ENCODE peak calls at places on chromosomes 1 and 21, in four cellular contexts. One of them, this sample, is unnamed.

GRCh38 chr1:111723091-111723806 is 15.9 kb downstream of the INKA2 start:
- DNase-seq in GM12878: no peak
- DNase-seq in HepG2: no peak
- DNase-seq in K562: no peak
- DNase-seq in this sample: no peak

GRCh38 chr1:230228234-230228897 is 161.3 kb downstream of the GALNT2 start:
- DNase-seq in GM12878: no peak
- DNase-seq in HepG2: no peak
- DNase-seq in K562: no peak
- DNase-seq in this sample: no peak

GRCh38 chr1:191839891-191840290 is 318.4 kb upstream of the RGS18 start:
- DNase-seq in GM12878: no peak
- DNase-seq in HepG2: peak; percentile 2
- DNase-seq in K562: no peak
- DNase-seq in this sample: no peak

GRCh38 chr21:29271927-29272333 is 26.8 kb upstream of the BACH1 start:
- DNase-seq in GM12878: no peak
- DNase-seq in HepG2: peak; percentile 81
- DNase-seq in K562: no peak
- DNase-seq in this sample: no peak

GRCh38 chr1:8754993-8755392 is 62.4 kb downstream of the RERE start:
- DNase-seq in GM12878: no peak
- DNase-seq in HepG2: peak; percentile 82
- DNase-seq in K562: no peak
- DNase-seq in this sample: no peak

GRCh38 chr1:57118948-57119637 is 153.3 kb upstream of the C8B start:
- DNase-seq in GM12878: no peak
- DNase-seq in HepG2: no peak
- DNase-seq in K562: no peak
- DNase-seq in this sample: no peak

GRCh38 chr1:150708595-150708994 is 11.6 kb upstream of the GOLPH3L start:
- DNase-seq in GM12878: peak; percentile 23
- DNase-seq in HepG2: no peak
- DNase-seq in K562: no peak
- DNase-seq in this sample: no peak

GRCh38 chr21:23968722-23969647 is 1638.3 kb downstream of the MRPL39 start:
- DNase-seq in GM12878: peak; percentile 46
- DNase-seq in HepG2: no peak
- DNase-seq in K562: peak; percentile 77
- DNase-seq in this sample: peak; percentile 74

GRCh38 chr1:117628343-117628742 is 22.5 kb downstream of the TENT5C start:
- DNase-seq in GM12878: no peak
- DNase-seq in HepG2: no peak
- DNase-seq in K562: no peak
- DNase-seq in this sample: no peak

GRCh38 chr1:208108646-208109330 is 135.4 kb downstream of the PLXNA2 start:
- DNase-seq in GM12878: no peak
- DNase-seq in HepG2: no peak
- DNase-seq in K562: no peak
- DNase-seq in this sample: no peak

GRCh38 chr21:36245649-36246048 is 74.3 kb upstream of the MORC3 start:
- DNase-seq in GM12878: no peak
- DNase-seq in HepG2: no peak
- DNase-seq in K562: peak; percentile 28
- DNase-seq in this sample: peak; percentile 29

GRCh38 chr1:177847843-177848242 is 122.0 kb downstream of the SEC16B start:
- DNase-seq in GM12878: no peak
- DNase-seq in HepG2: no peak
- DNase-seq in K562: no peak
- DNase-seq in this sample: no peak

GRCh38 chr21:44390886-44391285 is 37.5 kb downstream of the TRPM2 start:
- DNase-seq in GM12878: no peak
- DNase-seq in HepG2: no peak
- DNase-seq in K562: no peak
- DNase-seq in this sample: no peak
- TF ChIP-seq TCF7 in GM12878: no peak
- TF ChIP-seq TCF7 in HepG2: no peak
- TF ChIP-seq TCF7 in K562: no peak
- TF ChIP-seq TCF7 in this sample: no peak

GRCh38 chr1:218699411-218699810 is 354.3 kb downstream of the TGFB2 start:
- DNase-seq in GM12878: no peak
- DNase-seq in HepG2: no peak
- DNase-seq in K562: no peak
- DNase-seq in this sample: no peak
- TF ChIP-seq NR2C2 in GM12878: no peak
- TF ChIP-seq NR2C2 in HepG2: no peak
- TF ChIP-seq NR2C2 in K562: no peak
- TF ChIP-seq NR2C2 in this sample: no peak

GRCh38 chr1:211525101-211525676 is 33.2 kb upstream of the RD3 start:
- DNase-seq in GM12878: no peak
- DNase-seq in HepG2: no peak
- DNase-seq in K562: no peak
- DNase-seq in this sample: no peak
- TF ChIP-seq TCF7 in GM12878: no peak
- TF ChIP-seq TCF7 in HepG2: no peak
- TF ChIP-seq TCF7 in K562: no peak
- TF ChIP-seq TCF7 in this sample: no peak

GRCh38 chr1:114707604-114708003 is 9.0 kb downstream of the NRAS start:
- DNase-seq in GM12878: no peak
- DNase-seq in HepG2: no peak
- DNase-seq in K562: no peak
- DNase-seq in this sample: no peak

GRCh38 chr1:114716304-114717158 is at the start of gene NRAS:
- DNase-seq in GM12878: peak; percentile 56
- DNase-seq in HepG2: peak; percentile 81
- DNase-seq in K562: peak; percentile 98
- DNase-seq in this sample: peak; percentile 93

GRCh38 chr1:114710360-114710759 is 6.2 kb downstream of the NRAS start:
- DNase-seq in GM12878: no peak
- DNase-seq in HepG2: no peak
- DNase-seq in K562: no peak
- DNase-seq in this sample: no peak

GRCh38 chr1:114715952-114716303 is 643 bp downstream of the NRAS start:
- DNase-seq in GM12878: no peak
- DNase-seq in HepG2: no peak
- DNase-seq in K562: peak; percentile 30
- DNase-seq in this sample: no peak

DNA sequence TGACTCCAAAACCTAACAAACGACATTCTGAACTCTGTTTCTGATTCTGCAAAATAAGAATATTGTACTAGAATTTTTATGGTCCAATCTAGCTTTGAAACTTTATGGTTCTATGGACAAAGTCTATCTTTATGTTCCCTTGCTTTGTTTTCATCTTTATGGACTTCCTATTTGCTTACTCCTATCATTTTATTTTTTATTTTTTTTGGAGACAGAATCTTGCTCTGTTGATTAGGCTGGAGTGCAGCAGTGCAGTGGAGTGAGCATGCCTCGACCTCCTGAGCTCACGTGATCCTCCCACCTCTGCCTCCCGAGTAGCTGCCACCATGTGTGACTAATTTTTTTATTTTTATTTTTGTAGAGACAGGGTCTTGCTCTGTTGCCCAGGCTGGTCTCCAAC is 3.6 kb downstream of the NRAS start:
- DNase-seq in GM12878: no peak
- DNase-seq in HepG2: no peak
- DNase-seq in K562: no peak
- DNase-seq in this sample: no peak
- TF ChIP-seq NR2C2 in GM12878: no peak
- TF ChIP-seq NR2C2 in HepG2: no peak
- TF ChIP-seq NR2C2 in K562: no peak
- TF ChIP-seq NR2C2 in this sample: no peak

GRCh38 chr1:17573518-17574041 is 34.1 kb downstream of the ARHGEF10L start:
- DNase-seq in GM12878: no peak
- DNase-seq in HepG2: peak; percentile 37
- DNase-seq in K562: no peak
- DNase-seq in this sample: peak; percentile 48
- TF ChIP-seq TCF7 in GM12878: no peak
- TF ChIP-seq TCF7 in HepG2: no peak
- TF ChIP-seq TCF7 in K562: no peak
- TF ChIP-seq TCF7 in this sample: no peak

GRCh38 chr1:171219751-171220385 is 28.4 kb upstream of the FMO1 start:
- DNase-seq in GM12878: no peak
- DNase-seq in HepG2: no peak
- DNase-seq in K562: no peak
- DNase-seq in this sample: peak; percentile 61
- TF ChIP-seq NR2C2 in GM12878: no peak
- TF ChIP-seq NR2C2 in HepG2: no peak
- TF ChIP-seq NR2C2 in K562: no peak
- TF ChIP-seq NR2C2 in this sample: no peak

GRCh38 chr1:62884156-62884740 is 100.3 kb downstream of the ATG4C start:
- DNase-seq in GM12878: no peak
- DNase-seq in HepG2: no peak
- DNase-seq in K562: no peak
- DNase-seq in this sample: no peak
- TF ChIP-seq TCF7 in GM12878: no peak
- TF ChIP-seq TCF7 in HepG2: no peak
- TF ChIP-seq TCF7 in K562: no peak
- TF ChIP-seq TCF7 in this sample: no peak

DNA sequence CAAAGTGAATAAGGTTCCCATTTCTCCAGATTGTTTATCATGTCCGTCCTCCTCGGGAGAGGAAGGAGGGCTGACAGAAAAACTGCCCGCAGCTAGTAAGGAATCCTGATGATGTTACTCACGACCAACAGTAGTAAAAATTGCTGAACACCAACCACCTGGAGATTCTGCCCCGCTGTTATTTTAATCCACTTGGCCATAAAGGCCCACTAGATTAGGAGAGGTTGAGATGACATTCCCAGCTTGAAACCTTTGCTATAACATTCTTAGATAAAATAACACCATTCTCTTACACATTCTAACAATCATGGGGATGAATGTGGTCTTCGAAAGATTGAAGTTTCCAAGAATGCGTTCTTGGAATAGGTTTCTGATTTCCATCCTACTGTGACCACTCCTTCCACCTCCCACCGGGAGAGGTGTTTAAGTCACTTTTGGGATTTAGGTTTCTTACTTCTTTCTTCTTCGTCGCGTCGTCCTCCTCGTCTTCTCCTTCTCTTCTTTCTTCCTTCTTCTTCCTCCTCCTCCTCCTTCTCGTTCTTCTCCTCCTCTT is 1.9 kb downstream of the CACHD1 start:
- DNase-seq in GM12878: no peak
- DNase-seq in HepG2: no peak
- DNase-seq in K562: no peak
- DNase-seq in this sample: no peak
- TF ChIP-seq NR2C2 in GM12878: no peak
- TF ChIP-seq NR2C2 in HepG2: no peak
- TF ChIP-seq NR2C2 in K562: no peak
- TF ChIP-seq NR2C2 in this sample: no peak

GRCh38 chr1:41313661-41314131 is 47.5 kb upstream of the FOXO6 start:
- DNase-seq in GM12878: no peak
- DNase-seq in HepG2: peak; percentile 24
- DNase-seq in K562: peak; percentile 59
- DNase-seq in this sample: peak; percentile 59
- TF ChIP-seq TCF7 in GM12878: no peak
- TF ChIP-seq TCF7 in HepG2: no peak
- TF ChIP-seq TCF7 in K562: no peak
- TF ChIP-seq TCF7 in this sample: no peak

GRCh38 chr1:173201968-173202367 is 5.2 kb downstream of the TNFSF4 start:
- DNase-seq in GM12878: no peak
- DNase-seq in HepG2: no peak
- DNase-seq in K562: no peak
- DNase-seq in this sample: no peak

GRCh38 chr1:173206816-173207595 is at the start of gene TNFSF4:
- DNase-seq in GM12878: no peak
- DNase-seq in HepG2: no peak
- DNase-seq in K562: no peak
- DNase-seq in this sample: no peak

GRCh38 chr1:173204693-173205092 is 2.4 kb downstream of the TNFSF4 start:
- DNase-seq in GM12878: no peak
- DNase-seq in HepG2: no peak
- DNase-seq in K562: no peak
- DNase-seq in this sample: no peak

GRCh38 chr1:173205146-173206051 is 1.7 kb downstream of the TNFSF4 start:
- DNase-seq in GM12878: no peak
- DNase-seq in HepG2: peak; percentile 88
- DNase-seq in K562: no peak
- DNase-seq in this sample: no peak

DNA sequence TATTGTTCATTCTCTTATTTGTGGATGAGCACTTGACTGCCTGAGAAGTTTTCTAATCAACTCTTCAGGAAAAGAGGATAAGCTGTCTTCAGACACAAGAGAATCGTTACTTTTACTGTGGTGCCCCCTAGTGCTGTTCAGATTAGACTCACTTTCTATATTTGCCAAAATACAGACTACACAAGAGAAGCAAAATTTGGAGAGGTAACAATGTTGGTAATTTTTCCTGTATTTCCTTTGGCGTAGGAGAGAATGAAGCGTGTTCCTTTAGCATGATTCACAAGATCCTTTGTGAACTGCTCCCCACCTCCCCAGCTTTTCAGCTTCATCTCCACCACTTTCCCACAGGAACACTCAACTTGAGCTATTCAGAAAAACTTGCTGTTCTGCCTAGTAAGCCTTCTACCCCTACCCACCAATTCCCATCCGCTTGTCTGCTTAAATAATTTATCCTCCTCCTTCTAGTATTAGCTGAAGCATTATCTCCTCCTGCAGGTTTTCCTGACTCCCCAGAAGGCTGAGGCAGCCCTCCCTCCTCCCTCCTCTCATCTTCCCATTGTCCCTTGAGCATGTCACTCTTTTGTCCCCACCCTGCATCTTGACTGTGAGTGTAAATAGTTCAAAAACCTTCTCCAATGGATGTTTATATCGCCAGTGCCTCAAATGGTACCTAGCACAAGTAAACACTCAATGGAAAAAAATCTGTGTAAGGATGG is 4.5 kb downstream of the TNFSF4 start:
- DNase-seq in GM12878: no peak
- DNase-seq in HepG2: peak; percentile 42
- DNase-seq in K562: peak; percentile 52
- DNase-seq in this sample: no peak
- TF ChIP-seq NR2C2 in GM12878: no peak
- TF ChIP-seq NR2C2 in HepG2: no peak
- TF ChIP-seq NR2C2 in K562: no peak
- TF ChIP-seq NR2C2 in this sample: no peak